ENCODE peak calls at places on chromosomes 11 and 22, in five cellular contexts. B is GM23248, H is tibial artery, P is adrenal gland, S is mammary epithelial cell. Q is an unnamed sample.

GRCh38 chr11:121372028-121372427 is 79.5 kb downstream of the SC5D start:
- DNase-seq in P (no peak), S (no peak), B (no peak), H (no peak), Q (no peak)

GRCh38 chr22:38228873-38229740 is 27.3 kb downstream of the MAFF start:
- DNase-seq in H (no peak), S (peak; percentile 88), B (peak; percentile 91), P (peak; percentile 85), Q (no peak)

GRCh38 chr11:109993786-109994185 is 99.4 kb upstream of the ZC3H12C start:
- DNase-seq in S (no peak), B (peak; percentile 19), P (no peak), H (no peak), Q (no peak)

GRCh38 chr11:118791961-118792578 is 1.1 kb upstream of the DDX6 start:
- DNase-seq in H (peak; percentile 74), P (peak; percentile 37), S (no peak), B (peak; percentile 48), Q (peak; percentile 64)

GRCh38 chr11:8689726-8690255 is 7.2 kb downstream of the RPL27A start:
- DNase-seq in B (peak; percentile 40), P (no peak), H (no peak), S (no peak), Q (no peak)

GRCh38 chr11:131684111-131685060 is 314.0 kb downstream of the NTM start:
- DNase-seq in S (no peak), B (no peak), P (no peak), H (peak; percentile 47), Q (no peak)

GRCh38 chr11:63795066-63795465 is 18.2 kb upstream of the SPINDOC start:
- DNase-seq in S (no peak), H (no peak), P (no peak), B (no peak), Q (no peak)

GRCh38 chr11:118497831-118498230 is 29.4 kb upstream of the TTC36 start:
- DNase-seq in H (no peak), B (peak; percentile 30), P (no peak), S (no peak), Q (no peak)

GRCh38 chr22:34645375-34645774 is 420.6 kb upstream of the ISX start:
- DNase-seq in P (no peak), B (no peak), H (no peak), S (no peak), Q (no peak)

GRCh38 chr11:75349540-75350116 is 1.8 kb downstream of the ARRB1 start:
- DNase-seq in H (peak; percentile 71), P (no peak), B (no peak), S (no peak), Q (peak; percentile 76)

GRCh38 chr11:18013790-18014507 is 1.1 kb upstream of the SERGEF start:
- DNase-seq in B (peak; percentile 39), H (no peak), P (peak; percentile 12), S (no peak), Q (no peak)

GRCh38 chr11:83827940-83828554 is 541.9 kb upstream of the CCDC90B start:
- DNase-seq in H (no peak), P (no peak), B (peak; percentile 63), S (no peak), Q (no peak)

GRCh38 chr22:19287076-19287724 is 4.3 kb downstream of the CLTCL1 start:
- DNase-seq in P (no peak), B (peak; percentile 16), S (peak; percentile 96), H (no peak), Q (no peak)

GRCh38 chr11:59053387-59053786 is 32.7 kb upstream of the GLYATL1B start:
- DNase-seq in S (peak; percentile 25), P (peak; percentile 79), B (peak; percentile 61), H (peak; percentile 75), Q (peak; percentile 78)

GRCh38 chr11:74443071-74443864 is 24.1 kb downstream of the KCNE3 start:
- DNase-seq in P (no peak), S (peak; percentile 57), H (no peak), B (no peak), Q (no peak)

GRCh38 chr22:33116846-33117547 is 58.8 kb upstream of the SYN3 start:
- DNase-seq in P (no peak), S (peak; percentile 82), B (peak; percentile 51), H (no peak), Q (no peak)

GRCh38 chr11:2778630-2779498 is 79.1 kb upstream of the KCNQ1OT1 start:
- DNase-seq in S (peak; percentile 30), B (peak; percentile 65), P (peak; percentile 90), H (peak; percentile 94), Q (peak; percentile 86)

GRCh38 chr11:44601471-44602370 is 36.3 kb downstream of the CD82 start:
- DNase-seq in P (no peak), H (peak; percentile 66), S (no peak), B (no peak), Q (no peak)

GRCh38 chr22:42296381-42296853 is 26.0 kb upstream of the TCF20 start:
- DNase-seq in P (no peak), S (no peak), B (no peak), H (no peak), Q (no peak)
- H3K4me1 ChIP-seq in P (peaks cover 17% of the 10 kb centered on the region), S (peaks cover 17% of the 10 kb centered on the region), B (no peaks in the 10 kb centered on the region), H (peaks cover 9% of the 10 kb centered on the region), Q (no peaks in the 10 kb centered on the region)

GRCh38 chr22:27213766-27214581 is 556.6 kb downstream of the MIAT start:
- DNase-seq in B (peak; percentile 33), S (no peak), H (peak; percentile 92), P (peak; percentile 18), Q (peak; percentile 88)

GRCh38 chr22:27217154-27217553 is 559.8 kb downstream of the MIAT start:
- DNase-seq in S (no peak), P (no peak), B (no peak), H (no peak), Q (no peak)

GRCh38 chr22:27216444-27216843 is 559.1 kb downstream of the MIAT start:
- DNase-seq in P (no peak), H (no peak), B (no peak), S (no peak), Q (no peak)

GRCh38 chr22:27214691-27215090 is 557.3 kb downstream of the MIAT start:
- DNase-seq in H (no peak), P (no peak), B (no peak), S (no peak), Q (no peak)

GRCh38 chr22:27215826-27216320 is 558.5 kb downstream of the MIAT start:
- DNase-seq in S (no peak), B (peak; percentile 34), H (no peak), P (no peak), Q (no peak)
- H3K27ac ChIP-seq in S (no peak overlapping the region), B (no peak overlapping the region), H (no peak overlapping the region), P (no peak overlapping the region), Q (no peak overlapping the region)

GRCh38 chr11:826836-827145 is 928 bp upstream of the CRACR2B start:
- DNase-seq in H (no peak), P (no peak), B (no peak), S (no peak), Q (no peak)

GRCh38 chr11:827146-827860 is 416 bp upstream of the CRACR2B start:
- DNase-seq in H (no peak), B (no peak), S (no peak), P (no peak), Q (no peak)

GRCh38 chr11:828501-829115 is 889 bp downstream of the CRACR2B start:
- DNase-seq in B (no peak), S (no peak), P (no peak), H (no peak), Q (no peak)

GRCh38 chr11:829116-829945 is 1.6 kb downstream of the CRACR2B start:
- DNase-seq in S (no peak), B (no peak), H (peak; percentile 78), P (no peak), Q (peak; percentile 78)

DNA sequence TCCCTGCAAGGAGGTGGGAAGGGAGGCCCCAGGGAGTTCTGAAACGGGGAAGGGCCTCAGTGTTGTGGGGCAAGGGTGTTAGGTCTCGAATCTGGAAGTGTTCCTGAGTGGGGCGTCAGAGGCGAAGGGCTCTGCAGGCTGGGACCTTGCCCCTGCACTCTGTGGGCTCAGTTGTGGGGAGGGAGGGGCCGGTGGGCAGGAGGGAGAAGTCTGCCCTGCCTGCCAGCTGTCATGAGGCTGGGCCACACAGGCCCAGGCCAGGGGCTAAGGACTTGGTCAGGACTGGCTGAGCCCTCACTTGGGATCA is at the start of gene CRACR2B:
- DNase-seq in B (no peak), P (no peak), H (no peak), S (no peak), Q (no peak)
- H3K4me1 ChIP-seq in B (peaks cover 9% of the 10 kb centered on the region), P (peaks cover 62% of the 10 kb centered on the region), H (peaks cover 63% of the 10 kb centered on the region), S (peaks cover 48% of the 10 kb centered on the region), Q (no peaks in the 10 kb centered on the region)

DNA sequence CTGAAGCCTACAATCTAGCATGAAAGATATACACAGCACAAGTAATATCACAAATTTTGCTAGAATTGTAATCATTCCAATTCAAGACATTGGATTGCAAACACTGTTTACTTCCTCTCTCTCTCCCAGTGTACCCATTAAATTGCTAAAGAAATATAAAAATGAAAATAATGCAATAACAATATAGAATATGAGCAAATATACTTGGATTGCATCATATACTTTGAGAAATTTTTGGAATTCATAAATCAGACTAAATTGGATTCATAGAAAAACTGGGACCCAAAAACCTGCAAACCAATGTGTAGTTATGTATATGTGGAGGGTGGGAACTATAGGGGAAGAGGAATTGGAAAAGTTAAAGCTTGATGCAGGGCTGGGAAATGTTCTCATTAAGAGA is 25.0 kb upstream of the OR56A1 start:
- DNase-seq in H (no peak), P (no peak), S (no peak), B (no peak), Q (no peak)
- H3K27ac ChIP-seq in H (no peak overlapping the region), P (no peak overlapping the region), S (no peak overlapping the region), B (no peak overlapping the region), Q (no peak overlapping the region)

GRCh38 chr22:22358136-22358535 is 113.5 kb downstream of the VPREB1 start:
- DNase-seq in P (no peak), H (no peak), S (no peak), B (no peak), Q (no peak)

GRCh38 chr22:22359465-22359864 is 114.9 kb downstream of the VPREB1 start:
- DNase-seq in H (no peak), S (no peak), B (no peak), P (no peak), Q (no peak)

GRCh38 chr22:22355233-22355834 is 110.7 kb downstream of the VPREB1 start:
- DNase-seq in H (no peak), S (no peak), B (no peak), P (no peak), Q (no peak)

GRCh38 chr22:22358686-22359085 is 114.1 kb downstream of the VPREB1 start:
- DNase-seq in S (no peak), B (no peak), H (no peak), P (no peak), Q (no peak)

DNA sequence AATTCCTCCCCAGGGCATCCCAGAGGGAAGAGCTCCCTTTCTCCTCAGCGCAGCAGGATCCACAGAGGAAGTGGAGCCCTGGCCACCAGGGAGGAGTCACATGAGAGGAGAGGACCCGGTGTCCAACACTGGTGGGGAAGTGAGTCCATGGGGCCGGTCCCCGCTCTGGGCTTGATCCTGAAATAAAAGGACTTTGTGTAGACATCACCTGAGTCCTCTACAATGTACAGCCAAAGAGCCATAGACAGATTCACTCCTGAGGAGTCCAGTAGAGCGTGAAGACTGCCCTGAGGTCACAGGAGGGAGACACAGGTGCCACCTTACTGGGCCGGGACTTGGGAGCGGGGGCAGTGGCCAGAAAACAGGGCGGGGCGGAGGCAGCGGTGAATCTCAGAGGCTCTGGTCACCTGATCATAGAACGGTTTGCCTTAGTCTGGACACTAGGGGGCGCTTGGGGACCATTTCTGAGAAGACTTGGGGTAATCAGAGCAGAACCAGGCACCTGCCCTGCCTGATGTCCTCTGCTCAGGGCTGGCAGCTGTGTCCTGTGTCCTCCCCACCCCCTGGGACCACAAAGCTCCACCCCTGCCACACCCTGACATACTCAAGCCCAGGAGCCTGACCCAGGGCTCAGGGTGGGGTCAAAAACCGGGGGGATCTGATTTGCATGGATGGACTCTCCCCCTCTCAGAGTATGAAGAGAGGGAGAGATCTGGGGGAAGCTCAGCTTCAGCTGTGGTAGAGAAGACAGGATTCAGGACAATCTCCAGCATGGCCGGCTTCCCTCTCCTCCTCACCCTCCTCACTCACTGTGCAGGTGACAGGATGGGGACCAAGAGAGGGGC is 112.7 kb downstream of the VPREB1 start:
- DNase-seq in B (peak; percentile 78), H (no peak), P (peak; percentile 89), S (peak; percentile 55), Q (no peak)
- H3K4me1 ChIP-seq in B (no peaks in the 10 kb centered on the region), H (no peaks in the 10 kb centered on the region), P (no peaks in the 10 kb centered on the region), S (no peaks in the 10 kb centered on the region), Q (no peaks in the 10 kb centered on the region)

Q was measured in aorta.